ENCODE peak calls at places on chromosome 18, in six cellular contexts. One of them, this sample, is unnamed.

GRCh38 chr18:21740474-21740723 is 193 bp upstream of the MIB1 start:
- DNase-seq in transverse colon: peak; percentile 99
- DNase-seq in foreskin fibroblast: peak; percentile 99
- DNase-seq in CD8-positive, alpha-beta T cell: peak; percentile 98
- DNase-seq in keratinocyte: no peak
- DNase-seq in HepG2: peak; percentile 92
- DNase-seq in this sample: peak; percentile 93

GRCh38 chr18:70333316-70333715 is 44.5 kb downstream of the SOCS6 start:
- DNase-seq in transverse colon: no peak
- DNase-seq in foreskin fibroblast: peak; percentile 38
- DNase-seq in CD8-positive, alpha-beta T cell: no peak
- DNase-seq in keratinocyte: no peak
- DNase-seq in HepG2: no peak
- DNase-seq in this sample: no peak

GRCh38 chr18:72181241-72181764 is 362.8 kb downstream of the CBLN2 start:
- DNase-seq in transverse colon: no peak
- DNase-seq in foreskin fibroblast: no peak
- DNase-seq in CD8-positive, alpha-beta T cell: no peak
- DNase-seq in keratinocyte: no peak
- DNase-seq in HepG2: no peak
- DNase-seq in this sample: no peak

GRCh38 chr18:59813942-59814341 is 85.9 kb upstream of the PMAIP1 start:
- DNase-seq in transverse colon: no peak
- DNase-seq in foreskin fibroblast: no peak
- DNase-seq in CD8-positive, alpha-beta T cell: no peak
- DNase-seq in keratinocyte: no peak
- DNase-seq in HepG2: no peak
- DNase-seq in this sample: peak; percentile 25

GRCh38 chr18:950026-950631 is 45.5 kb downstream of the ADCYAP1 start:
- DNase-seq in transverse colon: no peak
- DNase-seq in foreskin fibroblast: no peak
- DNase-seq in CD8-positive, alpha-beta T cell: no peak
- DNase-seq in keratinocyte: no peak
- DNase-seq in HepG2: no peak
- DNase-seq in this sample: no peak

GRCh38 chr18:50947899-50948298 is 19.9 kb upstream of the ELAC1 start:
- DNase-seq in transverse colon: no peak
- DNase-seq in foreskin fibroblast: peak; percentile 42
- DNase-seq in CD8-positive, alpha-beta T cell: no peak
- DNase-seq in keratinocyte: no peak
- DNase-seq in HepG2: no peak
- DNase-seq in this sample: peak; percentile 66

GRCh38 chr18:23924813-23925212 is 89.7 kb upstream of the TTC39C start:
- DNase-seq in transverse colon: no peak
- DNase-seq in foreskin fibroblast: peak; percentile 87
- DNase-seq in CD8-positive, alpha-beta T cell: no peak
- DNase-seq in keratinocyte: no peak
- DNase-seq in HepG2: no peak
- DNase-seq in this sample: peak; percentile 54

GRCh38 chr18:26470011-26470637 is 78.2 kb downstream of the KCTD1 start:
- DNase-seq in transverse colon: no peak
- DNase-seq in foreskin fibroblast: peak; percentile 82
- DNase-seq in CD8-positive, alpha-beta T cell: no peak
- DNase-seq in keratinocyte: no peak
- DNase-seq in HepG2: no peak
- DNase-seq in this sample: peak; percentile 18

GRCh38 chr18:59822612-59823275 is 77.1 kb upstream of the PMAIP1 start:
- DNase-seq in transverse colon: no peak
- DNase-seq in foreskin fibroblast: peak; percentile 55
- DNase-seq in CD8-positive, alpha-beta T cell: no peak
- DNase-seq in keratinocyte: no peak
- DNase-seq in HepG2: no peak
- DNase-seq in this sample: peak; percentile 29

GRCh38 chr18:46578987-46579386 is 78.0 kb downstream of the LOXHD1 start:
- DNase-seq in transverse colon: no peak
- DNase-seq in foreskin fibroblast: no peak
- DNase-seq in CD8-positive, alpha-beta T cell: no peak
- DNase-seq in keratinocyte: no peak
- DNase-seq in HepG2: no peak
- DNase-seq in this sample: no peak

GRCh38 chr18:22868831-22869230 is 64.3 kb upstream of the RBBP8 start:
- DNase-seq in transverse colon: no peak
- DNase-seq in foreskin fibroblast: no peak
- DNase-seq in CD8-positive, alpha-beta T cell: no peak
- DNase-seq in keratinocyte: peak; percentile 45
- DNase-seq in HepG2: no peak
- DNase-seq in this sample: no peak

GRCh38 chr18:22860807-22861206 is 72.3 kb upstream of the RBBP8 start:
- DNase-seq in transverse colon: no peak
- DNase-seq in foreskin fibroblast: no peak
- DNase-seq in CD8-positive, alpha-beta T cell: no peak
- DNase-seq in keratinocyte: no peak
- DNase-seq in HepG2: no peak
- DNase-seq in this sample: no peak

DNA sequence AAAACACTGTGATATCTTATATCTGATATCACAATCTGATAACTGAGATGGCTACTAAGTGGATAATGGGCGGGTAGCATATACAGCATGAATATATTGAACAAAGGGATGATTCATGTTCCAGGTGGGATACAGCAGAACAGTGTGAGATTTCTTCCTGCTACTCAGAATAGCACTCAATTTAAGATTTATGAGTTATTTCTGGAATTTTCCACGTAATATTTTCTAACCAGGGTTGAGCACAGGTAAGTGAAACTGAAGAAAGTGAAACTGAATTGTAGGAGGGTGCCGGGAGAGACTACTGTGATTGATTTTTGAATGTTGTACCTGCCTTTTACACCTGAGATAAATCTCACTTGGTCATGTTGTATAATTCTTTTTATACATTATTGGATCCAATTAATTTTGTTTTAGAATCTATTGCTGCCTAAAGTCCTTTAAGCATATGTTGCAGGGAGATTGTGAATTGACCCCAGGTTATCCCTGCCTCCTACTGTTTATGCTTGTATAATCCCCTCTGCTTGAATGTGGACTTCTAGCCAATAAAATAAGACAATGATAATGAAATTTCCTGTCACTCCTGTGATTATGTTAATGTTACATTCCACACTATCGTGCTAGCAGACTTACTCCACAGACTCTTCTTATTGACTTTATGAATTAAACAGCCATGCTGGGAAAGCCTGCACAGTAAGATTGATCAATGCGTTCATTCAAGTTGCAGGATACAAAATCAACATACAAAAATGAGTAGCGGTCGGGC is 67.6 kb upstream of the RBBP8 start:
- DNase-seq in transverse colon: no peak
- DNase-seq in foreskin fibroblast: no peak
- DNase-seq in CD8-positive, alpha-beta T cell: no peak
- DNase-seq in keratinocyte: no peak
- DNase-seq in HepG2: no peak
- DNase-seq in this sample: no peak
- H3K4me3 ChIP-seq in transverse colon: no peak overlapping the region
- H3K4me3 ChIP-seq in foreskin fibroblast: no peak overlapping the region
- H3K4me3 ChIP-seq in CD8-positive, alpha-beta T cell: no peak overlapping the region
- H3K4me3 ChIP-seq in keratinocyte: peak overlapping the region; percentile 58
- H3K4me3 ChIP-seq in HepG2: no peak overlapping the region
- H3K4me3 ChIP-seq in this sample: no peak overlapping the region

GRCh38 chr18:67596003-67596402 is 79.5 kb upstream of the DSEL start:
- DNase-seq in transverse colon: no peak
- DNase-seq in foreskin fibroblast: no peak
- DNase-seq in CD8-positive, alpha-beta T cell: no peak
- DNase-seq in keratinocyte: no peak
- DNase-seq in HepG2: no peak
- DNase-seq in this sample: no peak

GRCh38 chr18:67586101-67586500 is 69.6 kb upstream of the DSEL start:
- DNase-seq in transverse colon: no peak
- DNase-seq in foreskin fibroblast: no peak
- DNase-seq in CD8-positive, alpha-beta T cell: no peak
- DNase-seq in keratinocyte: no peak
- DNase-seq in HepG2: no peak
- DNase-seq in this sample: no peak

GRCh38 chr18:67589325-67589724 is 72.8 kb upstream of the DSEL start:
- DNase-seq in transverse colon: no peak
- DNase-seq in foreskin fibroblast: no peak
- DNase-seq in CD8-positive, alpha-beta T cell: no peak
- DNase-seq in keratinocyte: no peak
- DNase-seq in HepG2: no peak
- DNase-seq in this sample: no peak

DNA sequence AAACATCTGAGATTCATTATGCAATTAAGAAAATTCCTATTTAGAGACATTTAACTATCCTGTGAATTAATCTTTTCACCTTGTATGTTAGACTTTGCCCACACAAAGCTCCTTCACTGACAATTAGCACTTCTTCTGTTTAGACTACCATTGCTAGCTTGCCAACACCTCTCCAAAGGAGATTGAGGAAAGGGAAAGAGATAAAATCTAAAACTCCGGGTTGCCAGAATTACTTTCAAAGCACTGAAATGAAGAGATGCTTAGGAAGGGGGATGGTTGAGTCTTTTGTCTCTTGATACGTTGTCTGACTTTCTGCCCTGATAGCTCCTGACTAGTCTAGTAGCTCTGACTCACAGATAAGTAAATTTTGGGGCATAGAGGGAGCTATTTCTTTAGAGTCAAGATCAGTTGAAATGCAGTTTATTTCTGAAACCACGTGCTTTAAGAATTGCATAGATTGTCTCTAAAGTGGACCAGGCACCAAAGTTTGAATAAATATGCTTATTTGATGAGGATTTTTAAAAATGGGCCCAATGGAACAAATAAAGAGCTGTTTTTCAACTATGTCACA is 74.1 kb upstream of the DSEL start:
- DNase-seq in transverse colon: no peak
- DNase-seq in foreskin fibroblast: peak; percentile 57
- DNase-seq in CD8-positive, alpha-beta T cell: no peak
- DNase-seq in keratinocyte: no peak
- DNase-seq in HepG2: no peak
- DNase-seq in this sample: peak; percentile 54
- TF ChIP-seq CTCF in transverse colon: no peak
- TF ChIP-seq CTCF in foreskin fibroblast: peak; percentile 3
- TF ChIP-seq CTCF in CD8-positive, alpha-beta T cell: no peak
- TF ChIP-seq CTCF in keratinocyte: no peak
- TF ChIP-seq CTCF in HepG2: no peak
- TF ChIP-seq CTCF in this sample: peak; percentile 33

GRCh38 chr18:48470484-48471180 is 61.4 kb upstream of the ZBTB7C start:
- DNase-seq in transverse colon: no peak
- DNase-seq in foreskin fibroblast: no peak
- DNase-seq in CD8-positive, alpha-beta T cell: no peak
- DNase-seq in keratinocyte: no peak
- DNase-seq in HepG2: peak; percentile 43
- DNase-seq in this sample: no peak
- H3K4me3 ChIP-seq in transverse colon: no peak overlapping the region
- H3K4me3 ChIP-seq in foreskin fibroblast: no peak overlapping the region
- H3K4me3 ChIP-seq in CD8-positive, alpha-beta T cell: no peak overlapping the region
- H3K4me3 ChIP-seq in keratinocyte: no peak overlapping the region
- H3K4me3 ChIP-seq in HepG2: no peak overlapping the region
- H3K4me3 ChIP-seq in this sample: no peak overlapping the region

GRCh38 chr18:8882632-8883408 is 177.5 kb downstream of the MTCL1 start:
- DNase-seq in transverse colon: no peak
- DNase-seq in foreskin fibroblast: no peak
- DNase-seq in CD8-positive, alpha-beta T cell: no peak
- DNase-seq in keratinocyte: no peak
- DNase-seq in HepG2: peak; percentile 21
- DNase-seq in this sample: peak; percentile 23
- TF ChIP-seq CTCF in transverse colon: no peak
- TF ChIP-seq CTCF in foreskin fibroblast: no peak
- TF ChIP-seq CTCF in CD8-positive, alpha-beta T cell: no peak
- TF ChIP-seq CTCF in keratinocyte: no peak
- TF ChIP-seq CTCF in HepG2: peak; percentile 72
- TF ChIP-seq CTCF in this sample: peak; percentile 9

DNA sequence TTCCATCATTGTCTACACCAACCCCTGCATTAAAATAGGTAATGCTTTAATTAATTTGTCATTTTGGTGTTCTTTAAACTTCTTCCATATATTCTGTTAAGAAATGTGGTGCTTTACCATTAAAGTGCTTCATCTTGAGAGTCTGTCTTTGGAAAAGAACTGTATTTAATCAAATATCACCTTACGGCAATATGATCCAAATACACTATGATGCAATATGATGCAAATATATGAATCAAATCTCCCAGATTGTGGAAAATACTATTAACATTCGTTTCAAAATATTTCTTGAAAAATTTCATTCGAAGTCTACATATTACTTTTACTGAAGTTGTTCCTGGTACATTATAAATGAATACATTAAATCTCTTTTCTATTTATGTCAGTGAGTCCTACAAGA is 23.0 kb downstream of the VPS4B start:
- DNase-seq in transverse colon: no peak
- DNase-seq in foreskin fibroblast: no peak
- DNase-seq in CD8-positive, alpha-beta T cell: no peak
- DNase-seq in keratinocyte: no peak
- DNase-seq in HepG2: no peak
- DNase-seq in this sample: no peak
- H3K4me3 ChIP-seq in transverse colon: no peak overlapping the region
- H3K4me3 ChIP-seq in foreskin fibroblast: no peak overlapping the region
- H3K4me3 ChIP-seq in CD8-positive, alpha-beta T cell: no peak overlapping the region
- H3K4me3 ChIP-seq in keratinocyte: no peak overlapping the region
- H3K4me3 ChIP-seq in HepG2: no peak overlapping the region
- H3K4me3 ChIP-seq in this sample: no peak overlapping the region

GRCh38 chr18:30489890-30490643 is 552.5 kb downstream of the DSC3 start:
- DNase-seq in transverse colon: no peak
- DNase-seq in foreskin fibroblast: no peak
- DNase-seq in CD8-positive, alpha-beta T cell: no peak
- DNase-seq in keratinocyte: no peak
- DNase-seq in HepG2: no peak
- DNase-seq in this sample: no peak
- TF ChIP-seq CTCF in transverse colon: no peak
- TF ChIP-seq CTCF in foreskin fibroblast: no peak
- TF ChIP-seq CTCF in CD8-positive, alpha-beta T cell: no peak
- TF ChIP-seq CTCF in keratinocyte: no peak
- TF ChIP-seq CTCF in HepG2: no peak
- TF ChIP-seq CTCF in this sample: no peak

DNA sequence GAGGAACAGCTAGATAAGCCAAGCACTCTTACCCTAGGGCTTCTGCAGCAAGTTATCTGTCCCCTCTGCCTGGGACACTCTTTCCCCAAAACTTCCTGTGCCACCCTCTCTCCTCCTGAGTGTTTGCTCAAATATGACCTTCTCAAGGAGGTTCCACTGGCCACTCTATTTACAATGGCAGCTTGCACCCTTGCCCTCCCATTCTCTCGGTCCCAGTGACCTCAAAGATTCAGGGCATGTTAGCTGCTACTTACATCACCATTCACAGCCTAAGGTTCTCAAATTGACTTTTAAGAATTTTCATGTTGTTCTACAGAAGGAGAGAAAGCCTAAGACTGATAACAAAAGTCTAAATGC is 9.5 kb downstream of the ATP8B1 start:
- DNase-seq in transverse colon: no peak
- DNase-seq in foreskin fibroblast: no peak
- DNase-seq in CD8-positive, alpha-beta T cell: no peak
- DNase-seq in keratinocyte: no peak
- DNase-seq in HepG2: no peak
- DNase-seq in this sample: no peak
- H3K4me3 ChIP-seq in transverse colon: no peak overlapping the region
- H3K4me3 ChIP-seq in foreskin fibroblast: no peak overlapping the region
- H3K4me3 ChIP-seq in CD8-positive, alpha-beta T cell: no peak overlapping the region
- H3K4me3 ChIP-seq in keratinocyte: no peak overlapping the region
- H3K4me3 ChIP-seq in HepG2: no peak overlapping the region
- H3K4me3 ChIP-seq in this sample: no peak overlapping the region

DNA sequence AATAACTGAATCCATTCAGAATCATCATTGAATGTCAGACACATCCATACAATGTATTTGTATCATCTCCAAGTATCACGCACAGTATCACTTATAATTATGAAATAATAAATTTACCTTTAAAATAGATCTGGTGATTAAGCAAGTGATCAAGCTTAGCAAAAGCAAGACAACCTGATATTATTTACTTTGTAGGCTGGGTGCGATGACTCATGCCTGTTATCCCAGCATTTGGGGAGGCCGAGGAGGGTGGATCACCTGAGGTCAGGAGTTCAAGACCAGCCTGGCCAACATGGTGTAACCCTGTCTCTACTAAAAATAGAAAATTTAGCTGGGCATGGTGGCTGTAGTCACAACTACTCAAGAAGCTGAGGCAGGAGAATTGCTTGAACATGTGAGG is 421.0 kb upstream of the NETO1 start:
- DNase-seq in transverse colon: no peak
- DNase-seq in foreskin fibroblast: no peak
- DNase-seq in CD8-positive, alpha-beta T cell: no peak
- DNase-seq in keratinocyte: no peak
- DNase-seq in HepG2: no peak
- DNase-seq in this sample: no peak
- TF ChIP-seq CTCF in transverse colon: no peak
- TF ChIP-seq CTCF in foreskin fibroblast: no peak
- TF ChIP-seq CTCF in CD8-positive, alpha-beta T cell: no peak
- TF ChIP-seq CTCF in keratinocyte: no peak
- TF ChIP-seq CTCF in HepG2: no peak
- TF ChIP-seq CTCF in this sample: no peak